ENCODE peak calls at places on chromosomes 1 and 21, in five cellular contexts. One of them, this sample, is unnamed.

GRCh38 chr1:218209351-218209861 is 75.7 kb upstream of the RRP15 start:
- DNase-seq in B cell: no peak
- DNase-seq in NCI-H1436 treated with DMSO at 0.1 percent for 48 hours: no peak
- DNase-seq in NCI-H1092: no peak
- DNase-seq in naive thymus-derived CD4-positive, alpha-beta T cell: no peak
- DNase-seq in this sample: peak

GRCh38 chr1:1069711-1070676 is 4.1 kb downstream of the RNF223 start:
- DNase-seq in B cell: peak
- DNase-seq in NCI-H1436 treated with DMSO at 0.1 percent for 48 hours: no peak
- DNase-seq in NCI-H1092: no peak
- DNase-seq in naive thymus-derived CD4-positive, alpha-beta T cell: no peak
- DNase-seq in this sample: no peak

GRCh38 chr1:172939475-172939874 is 111.3 kb downstream of the TNFSF18 start:
- DNase-seq in B cell: no peak
- DNase-seq in NCI-H1436 treated with DMSO at 0.1 percent for 48 hours: no peak
- DNase-seq in NCI-H1092: no peak
- DNase-seq in naive thymus-derived CD4-positive, alpha-beta T cell: no peak
- DNase-seq in this sample: no peak

GRCh38 chr1:228293393-228293792 is 85.5 kb downstream of the OBSCN start:
- DNase-seq in B cell: no peak
- DNase-seq in NCI-H1436 treated with DMSO at 0.1 percent for 48 hours: no peak
- DNase-seq in NCI-H1092: no peak
- DNase-seq in naive thymus-derived CD4-positive, alpha-beta T cell: no peak
- DNase-seq in this sample: no peak

GRCh38 chr1:63352736-63353135 is 14.7 kb upstream of the ALG6 start:
- DNase-seq in B cell: no peak
- DNase-seq in NCI-H1436 treated with DMSO at 0.1 percent for 48 hours: no peak
- DNase-seq in NCI-H1092: no peak
- DNase-seq in naive thymus-derived CD4-positive, alpha-beta T cell: no peak
- DNase-seq in this sample: no peak

GRCh38 chr1:26785611-26786436 is 1.9 kb upstream of the PIGV start:
- DNase-seq in B cell: peak
- DNase-seq in NCI-H1436 treated with DMSO at 0.1 percent for 48 hours: no peak
- DNase-seq in NCI-H1092: no peak
- DNase-seq in naive thymus-derived CD4-positive, alpha-beta T cell: peak
- DNase-seq in this sample: peak

GRCh38 chr1:93591833-93592635 is 89.6 kb downstream of the BCAR3 start:
- DNase-seq in B cell: peak
- DNase-seq in NCI-H1436 treated with DMSO at 0.1 percent for 48 hours: peak
- DNase-seq in NCI-H1092: peak
- DNase-seq in naive thymus-derived CD4-positive, alpha-beta T cell: no peak
- DNase-seq in this sample: no peak

GRCh38 chr1:156676820-156677615 is at the start of gene NES:
- DNase-seq in B cell: peak
- DNase-seq in NCI-H1436 treated with DMSO at 0.1 percent for 48 hours: no peak
- DNase-seq in NCI-H1092: no peak
- DNase-seq in naive thymus-derived CD4-positive, alpha-beta T cell: no peak
- DNase-seq in this sample: no peak

GRCh38 chr1:166840309-166841302 is 1.3 kb downstream of the POGK start:
- DNase-seq in B cell: no peak
- DNase-seq in NCI-H1436 treated with DMSO at 0.1 percent for 48 hours: no peak
- DNase-seq in NCI-H1092: no peak
- DNase-seq in naive thymus-derived CD4-positive, alpha-beta T cell: no peak
- DNase-seq in this sample: peak

GRCh38 chr1:110091791-110092190 is 20.5 kb upstream of the UBL4B start:
- DNase-seq in B cell: no peak
- DNase-seq in NCI-H1436 treated with DMSO at 0.1 percent for 48 hours: no peak
- DNase-seq in NCI-H1092: no peak
- DNase-seq in naive thymus-derived CD4-positive, alpha-beta T cell: no peak
- DNase-seq in this sample: no peak

GRCh38 chr1:182134257-182134656 is 72.7 kb upstream of the ZNF648 start:
- DNase-seq in B cell: no peak
- DNase-seq in NCI-H1436 treated with DMSO at 0.1 percent for 48 hours: no peak
- DNase-seq in NCI-H1092: no peak
- DNase-seq in naive thymus-derived CD4-positive, alpha-beta T cell: no peak
- DNase-seq in this sample: no peak

GRCh38 chr21:44090332-44090731 is 16.9 kb upstream of the PWP2 start:
- DNase-seq in B cell: peak
- DNase-seq in NCI-H1436 treated with DMSO at 0.1 percent for 48 hours: no peak
- DNase-seq in NCI-H1092: no peak
- DNase-seq in naive thymus-derived CD4-positive, alpha-beta T cell: no peak
- DNase-seq in this sample: no peak

GRCh38 chr1:202200669-202201068 is 7.1 kb downstream of the LGR6 start:
- DNase-seq in B cell: no peak
- DNase-seq in NCI-H1436 treated with DMSO at 0.1 percent for 48 hours: no peak
- DNase-seq in NCI-H1092: no peak
- DNase-seq in naive thymus-derived CD4-positive, alpha-beta T cell: no peak
- DNase-seq in this sample: no peak

GRCh38 chr1:204081791-204082513 is 9.0 kb downstream of the SOX13 start:
- DNase-seq in B cell: no peak
- DNase-seq in NCI-H1436 treated with DMSO at 0.1 percent for 48 hours: no peak
- DNase-seq in NCI-H1092: no peak
- DNase-seq in naive thymus-derived CD4-positive, alpha-beta T cell: no peak
- DNase-seq in this sample: no peak

GRCh38 chr1:198088360-198089071 is 68.3 kb upstream of the NEK7 start:
- DNase-seq in B cell: peak
- DNase-seq in NCI-H1436 treated with DMSO at 0.1 percent for 48 hours: no peak
- DNase-seq in NCI-H1092: no peak
- DNase-seq in naive thymus-derived CD4-positive, alpha-beta T cell: peak
- DNase-seq in this sample: peak

GRCh38 chr1:91018006-91018405 is 3.8 kb downstream of the ZNF644 start:
- DNase-seq in B cell: peak
- DNase-seq in NCI-H1436 treated with DMSO at 0.1 percent for 48 hours: no peak
- DNase-seq in NCI-H1092: no peak
- DNase-seq in naive thymus-derived CD4-positive, alpha-beta T cell: peak
- DNase-seq in this sample: no peak

GRCh38 chr1:117627562-117628165 is 21.8 kb downstream of the TENT5C start:
- DNase-seq in B cell: no peak
- DNase-seq in NCI-H1436 treated with DMSO at 0.1 percent for 48 hours: no peak
- DNase-seq in NCI-H1092: no peak
- DNase-seq in naive thymus-derived CD4-positive, alpha-beta T cell: no peak
- DNase-seq in this sample: no peak

GRCh38 chr1:232575524-232576040 is 54.4 kb downstream of the SIPA1L2 start:
- DNase-seq in B cell: no peak
- DNase-seq in NCI-H1436 treated with DMSO at 0.1 percent for 48 hours: no peak
- DNase-seq in NCI-H1092: no peak
- DNase-seq in naive thymus-derived CD4-positive, alpha-beta T cell: no peak
- DNase-seq in this sample: peak

GRCh38 chr21:36510911-36511310 is 31.0 kb upstream of the CLDN14 start:
- DNase-seq in B cell: no peak
- DNase-seq in NCI-H1436 treated with DMSO at 0.1 percent for 48 hours: no peak
- DNase-seq in NCI-H1092: no peak
- DNase-seq in naive thymus-derived CD4-positive, alpha-beta T cell: no peak
- DNase-seq in this sample: no peak

GRCh38 chr1:66271904-66272254 is 262.1 kb upstream of the SGIP1 start:
- DNase-seq in B cell: no peak
- DNase-seq in NCI-H1436 treated with DMSO at 0.1 percent for 48 hours: peak
- DNase-seq in NCI-H1092: no peak
- DNase-seq in naive thymus-derived CD4-positive, alpha-beta T cell: no peak
- DNase-seq in this sample: peak

GRCh38 chr1:201696217-201696761 is 132.7 kb upstream of the IPO9 start:
- DNase-seq in B cell: no peak
- DNase-seq in NCI-H1436 treated with DMSO at 0.1 percent for 48 hours: no peak
- DNase-seq in NCI-H1092: no peak
- DNase-seq in naive thymus-derived CD4-positive, alpha-beta T cell: no peak
- DNase-seq in this sample: peak

GRCh38 chr1:225253784-225254183 is 174.1 kb downstream of the LBR start:
- DNase-seq in B cell: no peak
- DNase-seq in NCI-H1436 treated with DMSO at 0.1 percent for 48 hours: no peak
- DNase-seq in NCI-H1092: no peak
- DNase-seq in naive thymus-derived CD4-positive, alpha-beta T cell: no peak
- DNase-seq in this sample: peak

GRCh38 chr1:184296466-184297243 is 90.2 kb upstream of the C1orf21 start:
- DNase-seq in B cell: no peak
- DNase-seq in NCI-H1436 treated with DMSO at 0.1 percent for 48 hours: no peak
- DNase-seq in NCI-H1092: peak
- DNase-seq in naive thymus-derived CD4-positive, alpha-beta T cell: no peak
- DNase-seq in this sample: peak

This sample was measured in amniotic epithelial cell.